ENCODE peak calls at places on chromosome 16, in nine cellular contexts. Q, K, W, G, U, F, L, N and X are unnamed samples.

GRCh38 chr16:5393070-5393469 is 295.5 kb upstream of the EEF2KMT start:
- DNase-seq in Q (no peak), K (no peak), W (no peak), G (no peak), U (no peak), F (no peak), L (no peak), N (no peak), X (no peak)

GRCh38 chr16:12155235-12155634 is 178.7 kb downstream of the SNX29 start:
- DNase-seq in Q (no peak), K (no peak), W (no peak), G (no peak), U (no peak), F (no peak), L (no peak), N (no peak), X (no peak)

GRCh38 chr16:82470506-82471196 is 156.1 kb upstream of the CDH13 start:
- DNase-seq in Q (no peak), K (no peak), W (peak), G (peak), U (peak), F (no peak), L (no peak), N (no peak), X (no peak)

GRCh38 chr16:4087990-4088577 is 28.2 kb downstream of the ADCY9 start:
- DNase-seq in Q (no peak), K (no peak), W (no peak), G (no peak), U (no peak), F (no peak), L (no peak), N (no peak), X (no peak)

GRCh38 chr16:71895679-71896385 is 501 bp downstream of the IST1 start:
- DNase-seq in Q (peak), K (peak), W (peak), G (peak), U (peak), F (peak), L (peak), N (no peak), X (no peak)

GRCh38 chr16:89737341-89738071 is 16.2 kb downstream of the ZNF276 start:
- DNase-seq in Q (no peak), K (no peak), W (no peak), G (no peak), U (no peak), F (no peak), L (no peak), N (no peak), X (no peak)

GRCh38 chr16:51569204-51569911 is 418.3 kb upstream of the SALL1 start:
- DNase-seq in Q (no peak), K (peak), W (no peak), G (no peak), U (peak), F (no peak), L (no peak), N (no peak), X (no peak)

GRCh38 chr16:85372627-85373372 is 240.3 kb upstream of the GSE1 start:
- DNase-seq in Q (peak), K (peak), W (no peak), G (peak), U (peak), F (no peak), L (no peak), N (no peak), X (no peak)

GRCh38 chr16:25210758-25211157 is 6.0 kb upstream of the AQP8 start:
- DNase-seq in Q (no peak), K (no peak), W (no peak), G (no peak), U (peak), F (no peak), L (no peak), N (no peak), X (no peak)

GRCh38 chr16:11080327-11080967 is 136.1 kb downstream of the CLEC16A start:
- DNase-seq in Q (no peak), K (no peak), W (no peak), G (peak), U (no peak), F (no peak), L (no peak), N (no peak), X (no peak)

GRCh38 chr16:35298460-35299243 is 1839.2 kb downstream of the TP53TG3F start:
- DNase-seq in Q (no peak), K (no peak), W (no peak), G (no peak), U (no peak), F (no peak), L (no peak), N (no peak), X (no peak)

GRCh38 chr16:72995151-72995881 is 52.6 kb downstream of the ZFHX3 start:
- DNase-seq in Q (no peak), K (no peak), W (no peak), G (no peak), U (no peak), F (no peak), L (no peak), N (no peak), X (no peak)

GRCh38 chr16:84115919-84116719 is 623 bp downstream of the MBTPS1 start:
- DNase-seq in Q (peak), K (peak), W (peak), G (peak), U (peak), F (no peak), L (peak), N (no peak), X (no peak)
- TF ChIP-seq CTCF in Q (peak), K (no peak), W (no peak), G (no peak), U (no peak), F (peak), L (no peak), N (peak), X (peak)

GRCh38 chr16:2883027-2883846 is at the start of gene FLYWCH2:
- DNase-seq in Q (peak), K (peak), W (peak), G (peak), U (peak), F (peak), L (peak), N (peak), X (peak)
- TF ChIP-seq CTCF in Q (peak), K (no peak), W (no peak), G (no peak), U (no peak), F (no peak), L (no peak), N (no peak), X (peak)

GRCh38 chr16:80580109-80580832 is 39.5 kb downstream of the DYNLRB2 start:
- DNase-seq in Q (no peak), K (peak), W (peak), G (peak), U (peak), F (no peak), L (no peak), N (no peak), X (no peak)
- TF ChIP-seq CTCF in Q (no peak), K (no peak), W (no peak), G (no peak), U (no peak), F (no peak), L (no peak), N (no peak), X (no peak)

GRCh38 chr16:49382916-49383315 is 9.3 kb downstream of the C16orf78 start:
- DNase-seq in Q (no peak), K (no peak), W (peak), G (no peak), U (no peak), F (no peak), L (no peak), N (no peak), X (peak)
- TF ChIP-seq CTCF in Q (no peak), K (no peak), W (no peak), G (no peak), U (no peak), F (no peak), L (no peak), N (no peak), X (no peak)

DNA sequence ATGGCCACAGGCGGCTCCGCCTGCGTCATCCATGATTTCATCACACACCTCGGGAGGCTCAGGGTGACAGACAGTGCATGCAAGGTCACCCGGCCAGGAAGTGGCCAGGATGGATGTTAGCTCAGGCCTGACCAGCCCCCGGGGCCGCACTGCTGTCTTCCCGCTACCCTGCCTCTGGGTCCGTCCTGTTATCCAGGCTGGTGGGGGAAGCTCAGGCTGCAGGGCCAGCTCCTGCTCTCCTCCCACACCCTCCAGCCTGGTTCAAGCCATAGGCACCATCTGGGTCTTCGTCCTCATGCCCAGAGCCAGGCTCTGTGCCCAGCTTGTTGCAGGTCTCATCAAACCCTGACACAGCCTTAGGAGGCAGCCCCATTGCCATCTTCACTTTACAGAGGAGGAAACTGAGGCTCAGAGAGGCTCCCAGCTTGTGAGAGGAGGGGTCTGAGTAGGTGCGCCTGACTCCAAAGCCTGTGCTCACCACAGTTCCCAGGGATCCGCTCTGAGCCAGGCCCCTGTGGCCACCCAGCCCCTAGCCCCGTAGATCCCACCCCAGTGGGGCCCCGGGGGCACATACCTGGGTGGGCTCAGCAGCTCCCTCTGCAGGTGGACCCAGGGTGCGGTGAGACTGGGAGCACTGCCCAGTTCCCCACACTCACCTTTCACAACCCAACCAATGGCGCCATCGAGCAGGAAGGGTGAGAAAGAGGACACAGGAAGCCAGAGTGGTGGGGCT is 414 bp upstream of the ADGRG3 start:
- DNase-seq in Q (peak), K (no peak), W (no peak), G (no peak), U (no peak), F (no peak), L (peak), N (no peak), X (no peak)
- TF ChIP-seq CTCF in Q (peak), K (no peak), W (no peak), G (no peak), U (no peak), F (peak), L (no peak), N (no peak), X (no peak)

GRCh38 chr16:31698901-31699300 is 171.2 kb downstream of the AHSP start:
- DNase-seq in Q (no peak), K (no peak), W (no peak), G (no peak), U (no peak), F (no peak), L (no peak), N (no peak), X (peak)

GRCh38 chr16:31699601-31700000 is 171.9 kb downstream of the AHSP start:
- DNase-seq in Q (no peak), K (no peak), W (no peak), G (no peak), U (no peak), F (no peak), L (no peak), N (no peak), X (peak)

GRCh38 chr16:31700530-31701388 is 172.8 kb upstream of the ZNF267 start:
- DNase-seq in Q (peak), K (peak), W (peak), G (peak), U (peak), F (peak), L (peak), N (peak), X (peak)

GRCh38 chr16:31701734-31702133 is 171.9 kb upstream of the ZNF267 start:
- DNase-seq in Q (no peak), K (no peak), W (no peak), G (no peak), U (no peak), F (no peak), L (no peak), N (no peak), X (peak)

DNA sequence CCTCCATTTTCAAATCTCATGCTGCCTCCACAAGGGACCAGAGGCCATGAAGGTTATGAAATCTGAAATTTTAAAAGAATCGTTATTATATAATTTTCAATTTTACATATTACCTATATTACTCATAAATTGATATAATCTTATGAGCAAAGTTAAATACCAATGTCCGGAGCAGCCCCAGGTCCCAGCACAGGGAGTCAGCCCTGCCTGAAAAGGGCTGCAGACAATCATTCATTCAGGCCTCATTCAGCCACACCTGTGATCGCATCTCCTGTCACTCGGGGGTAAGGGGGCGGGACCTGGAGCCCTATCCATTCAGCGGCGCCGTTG is 172.5 kb downstream of the AHSP start:
- DNase-seq in Q (no peak), K (no peak), W (no peak), G (no peak), U (no peak), F (no peak), L (no peak), N (no peak), X (peak)
- TF ChIP-seq CTCF in Q (no peak), K (no peak), W (no peak), G (no peak), U (no peak), F (no peak), L (no peak), N (no peak), X (no peak)